ENCODE peak calls at places on chromosomes 6 and 20, in nine cellular contexts. R is effector memory CD4-positive, alpha-beta T cell; B is stomach; M is body of pancreas; U is right lobe of liver; Z is spleen; A is uterus; Y is thyroid gland; J is CD8-positive, alpha-beta memory T cell. F is an unnamed sample.

GRCh38 chr6:31568537-31568961 is 3.5 kb upstream of the LTA start:
- DNase-seq in B (no peak), J (peak; percentile 75), Y (no peak), A (no peak), Z (peak; percentile 84), M (no peak), U (peak; percentile 51), R (peak; percentile 71), F (no peak)

GRCh38 chr6:167294241-167294640 is 3.1 kb downstream of the UNC93A start:
- DNase-seq in B (no peak), Y (no peak), Z (peak; percentile 33), A (no peak), U (no peak), M (no peak), J (no peak), R (no peak), F (no peak)

GRCh38 chr6:116884530-116884929 is 7.5 kb downstream of the RFX6 start:
- DNase-seq in Y (no peak), U (no peak), R (no peak), Z (no peak), B (no peak), J (no peak), M (no peak), A (no peak), F (no peak)

GRCh38 chr6:47187108-47187507 is 122.6 kb downstream of the TNFRSF21 start:
- DNase-seq in Y (no peak), U (no peak), J (no peak), R (no peak), A (no peak), Z (no peak), B (no peak), M (no peak), F (no peak)

GRCh38 chr6:144347447-144347758 is 62.3 kb downstream of the UTRN start:
- DNase-seq in A (no peak), B (no peak), Z (no peak), R (no peak), Y (no peak), M (no peak), J (no peak), U (no peak), F (no peak)

GRCh38 chr6:118893095-118893881 is 664 bp upstream of the ASF1A start:
- DNase-seq in R (peak; percentile 13), J (peak; percentile 84), M (peak; percentile 41), A (peak; percentile 31), U (no peak), Y (peak; percentile 46), B (no peak), Z (no peak), F (no peak)

GRCh38 chr6:160933256-160933655 is 58.3 kb upstream of the MAP3K4 start:
- DNase-seq in B (no peak), J (no peak), Y (no peak), A (no peak), U (no peak), R (no peak), M (no peak), Z (no peak), F (no peak)

GRCh38 chr6:12735786-12736185 is 19.2 kb downstream of the PHACTR1 start:
- DNase-seq in R (no peak), Z (no peak), M (no peak), U (no peak), A (no peak), B (no peak), J (no peak), Y (no peak), F (no peak)

GRCh38 chr20:23397961-23398360 is 23.3 kb downstream of the NAPB start:
- DNase-seq in B (no peak), Z (no peak), Y (no peak), R (no peak), J (no peak), A (no peak), M (no peak), U (no peak), F (no peak)

GRCh38 chr6:163415176-163415619 is 680 bp downstream of the QKI start:
- DNase-seq in R (no peak), M (peak; percentile 34), Z (peak; percentile 91), A (peak; percentile 41), B (no peak), J (peak; percentile 48), U (peak; percentile 63), Y (peak; percentile 23), F (no peak)

GRCh38 chr20:37204056-37204455 is 24.7 kb upstream of the MROH8 start:
- DNase-seq in A (no peak), R (no peak), J (no peak), M (no peak), Y (no peak), B (no peak), U (no peak), Z (no peak), F (no peak)
- H3K27ac ChIP-seq in A (no peak overlapping the region), R (no peak overlapping the region), J (no peak overlapping the region), M (no peak overlapping the region), Y (no peak overlapping the region), B (no peak overlapping the region), U (no peak overlapping the region), Z (no peak overlapping the region), F (no peak overlapping the region)

DNA sequence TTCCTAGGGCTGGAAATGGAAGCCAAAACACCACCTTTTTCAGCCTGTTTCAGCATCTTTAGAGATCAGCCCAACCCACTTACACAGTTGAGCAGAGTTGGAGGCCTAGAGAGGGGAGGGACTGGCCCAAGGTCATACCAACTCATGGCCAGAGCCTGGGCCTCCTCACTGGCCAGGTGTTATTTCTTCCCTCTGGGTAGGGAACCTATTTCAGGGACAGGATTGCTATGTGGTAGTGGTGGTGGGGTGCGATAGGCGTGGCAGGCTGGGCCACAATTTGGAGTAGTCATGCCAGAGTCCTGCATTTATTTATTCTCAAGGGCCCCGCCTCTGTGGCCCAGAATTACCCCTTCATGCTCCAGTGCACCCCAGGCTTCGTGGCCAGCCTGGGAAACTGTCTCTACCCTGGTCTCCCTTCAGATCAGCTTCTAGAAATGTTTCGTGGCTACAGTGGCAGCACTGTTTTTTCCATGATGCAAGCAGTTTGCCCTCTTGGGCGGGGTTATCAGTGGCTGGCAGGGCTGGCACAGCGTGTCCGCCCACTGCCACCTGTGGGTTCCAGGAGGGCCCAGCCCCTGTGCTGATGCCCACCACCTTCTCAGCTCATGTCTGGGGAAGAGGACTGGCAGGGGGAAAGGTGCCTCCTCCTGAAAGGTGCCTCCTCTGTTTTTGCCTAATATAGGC is 6.2 kb downstream of the VEGFA start:
- DNase-seq in R (no peak), Z (peak; percentile 55), Y (peak; percentile 77), J (no peak), M (peak; percentile 55), B (peak; percentile 78), A (no peak), U (peak; percentile 72), F (no peak)
- H3K4me1 ChIP-seq in R (peaks cover 10% of the 10 kb centered on the region), Z (peaks cover 43% of the 10 kb centered on the region), Y (peaks cover 64% of the 10 kb centered on the region), J (peaks cover 9% of the 10 kb centered on the region), M (peaks cover 83% of the 10 kb centered on the region), B (peaks cover 73% of the 10 kb centered on the region), A (peaks cover 5% of the 10 kb centered on the region), U (no peaks in the 10 kb centered on the region), F (peaks cover 55% of the 10 kb centered on the region)

DNA sequence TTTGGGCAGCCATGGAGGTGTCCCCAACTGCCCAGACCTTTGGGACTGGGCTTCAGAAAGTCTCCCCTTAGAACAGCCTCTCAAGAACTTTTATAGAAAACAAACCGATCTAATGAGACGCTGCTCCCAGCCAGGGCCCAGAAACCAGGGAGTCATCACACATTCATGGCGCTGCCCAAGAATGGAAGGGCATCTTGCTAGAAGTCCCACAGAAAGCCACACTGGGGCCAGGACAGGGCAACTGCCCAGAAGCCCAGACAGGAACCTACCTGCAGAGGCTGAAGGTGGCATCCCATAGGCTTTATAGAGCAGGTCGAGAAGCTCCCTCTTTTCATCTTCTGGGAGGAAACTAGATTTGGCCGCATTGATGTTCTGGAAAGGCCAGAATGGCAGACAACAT is 31.5 kb downstream of the ADA start:
- DNase-seq in J (no peak), R (no peak), Z (no peak), U (no peak), A (no peak), M (no peak), B (no peak), Y (no peak), F (no peak)
- H3K27ac ChIP-seq in J (no peak overlapping the region), R (no peak overlapping the region), Z (no peak overlapping the region), U (no peak overlapping the region), A (no peak overlapping the region), M (no peak overlapping the region), B (no peak overlapping the region), Y (no peak overlapping the region), F (no peak overlapping the region)

GRCh38 chr20:49794336-49795124 is 18.1 kb upstream of the SLC9A8 start:
- DNase-seq in Y (no peak), J (no peak), B (no peak), U (peak; percentile 40), A (no peak), R (peak; percentile 21), M (no peak), Z (no peak), F (no peak)
- H3K4me1 ChIP-seq in Y (no peaks in the 10 kb centered on the region), J (no peaks in the 10 kb centered on the region), B (peaks cover 8% of the 10 kb centered on the region), U (no peaks in the 10 kb centered on the region), A (no peaks in the 10 kb centered on the region), R (no peaks in the 10 kb centered on the region), M (no peaks in the 10 kb centered on the region), Z (peaks cover 46% of the 10 kb centered on the region), F (peaks cover 9% of the 10 kb centered on the region)

GRCh38 chr20:32972181-32973076 is 31.8 kb downstream of the SUN5 start:
- DNase-seq in Y (no peak), A (no peak), B (no peak), J (peak; percentile 94), U (no peak), R (peak; percentile 84), Z (peak; percentile 89), M (no peak), F (no peak)
- H3K27ac ChIP-seq in Y (no peak overlapping the region), A (no peak overlapping the region), B (peak overlapping the region; percentile 30), J (peak overlapping the region; percentile 59), U (no peak overlapping the region), R (peak overlapping the region; percentile 98), Z (peak overlapping the region; percentile 88), M (no peak overlapping the region), F (no peak overlapping the region)